ENCODE peak calls at places on chromosomes 4 and X, in ten cellular contexts. One of them, this sample, is unnamed.

GRCh38 chr4:55458164-55458563 is 62.4 kb downstream of the TMEM165 start:
- DNase-seq in H54: no peak
- DNase-seq in dorsolateral prefrontal cortex: no peak
- DNase-seq in SW480: no peak
- DNase-seq in posterior cingulate gyrus: no peak
- DNase-seq in GM04504: no peak
- DNase-seq in IMR-90: peak
- DNase-seq in RPMI8226: no peak
- DNase-seq in foreskin fibroblast: no peak
- DNase-seq in choroid plexus epithelial cell: peak
- DNase-seq in this sample: no peak

GRCh38 chrX:12579311-12579710 is 211.9 kb upstream of the PRPS2 start:
- DNase-seq in H54: no peak
- DNase-seq in dorsolateral prefrontal cortex: no peak
- DNase-seq in SW480: no peak
- DNase-seq in posterior cingulate gyrus: no peak
- DNase-seq in GM04504: no peak
- DNase-seq in IMR-90: no peak
- DNase-seq in RPMI8226: no peak
- DNase-seq in foreskin fibroblast: no peak
- DNase-seq in choroid plexus epithelial cell: no peak
- DNase-seq in this sample: no peak

GRCh38 chrX:72107320-72107719 is 24.4 kb downstream of the RTL5 start:
- DNase-seq in H54: no peak
- DNase-seq in dorsolateral prefrontal cortex: no peak
- DNase-seq in SW480: peak
- DNase-seq in posterior cingulate gyrus: no peak
- DNase-seq in GM04504: peak
- DNase-seq in IMR-90: peak
- DNase-seq in RPMI8226: no peak
- DNase-seq in foreskin fibroblast: peak
- DNase-seq in choroid plexus epithelial cell: peak
- DNase-seq in this sample: no peak

GRCh38 chr4:105496899-105497298 is 23.0 kb upstream of the PPA2 start:
- DNase-seq in H54: no peak
- DNase-seq in dorsolateral prefrontal cortex: no peak
- DNase-seq in SW480: no peak
- DNase-seq in posterior cingulate gyrus: no peak
- DNase-seq in GM04504: no peak
- DNase-seq in IMR-90: no peak
- DNase-seq in RPMI8226: no peak
- DNase-seq in foreskin fibroblast: no peak
- DNase-seq in choroid plexus epithelial cell: peak
- DNase-seq in this sample: no peak

GRCh38 chrX:146041741-146042140 is 224.1 kb downstream of the SLITRK2 start:
- DNase-seq in H54: no peak
- DNase-seq in dorsolateral prefrontal cortex: no peak
- DNase-seq in SW480: no peak
- DNase-seq in posterior cingulate gyrus: no peak
- DNase-seq in GM04504: no peak
- DNase-seq in IMR-90: no peak
- DNase-seq in RPMI8226: no peak
- DNase-seq in foreskin fibroblast: no peak
- DNase-seq in choroid plexus epithelial cell: no peak
- DNase-seq in this sample: no peak

GRCh38 chrX:48958635-48959094 is 1.3 kb upstream of the OTUD5 start:
- DNase-seq in H54: no peak
- DNase-seq in dorsolateral prefrontal cortex: no peak
- DNase-seq in SW480: peak
- DNase-seq in posterior cingulate gyrus: no peak
- DNase-seq in GM04504: peak
- DNase-seq in IMR-90: peak
- DNase-seq in RPMI8226: peak
- DNase-seq in foreskin fibroblast: peak
- DNase-seq in choroid plexus epithelial cell: peak
- DNase-seq in this sample: no peak

GRCh38 chr4:75696551-75696950 is 23.3 kb upstream of the G3BP2 start:
- DNase-seq in H54: no peak
- DNase-seq in dorsolateral prefrontal cortex: no peak
- DNase-seq in SW480: no peak
- DNase-seq in posterior cingulate gyrus: no peak
- DNase-seq in GM04504: no peak
- DNase-seq in IMR-90: no peak
- DNase-seq in RPMI8226: no peak
- DNase-seq in foreskin fibroblast: no peak
- DNase-seq in choroid plexus epithelial cell: no peak
- DNase-seq in this sample: no peak

GRCh38 chrX:40392599-40392998 is 188.2 kb upstream of the ATP6AP2 start:
- DNase-seq in H54: no peak
- DNase-seq in dorsolateral prefrontal cortex: no peak
- DNase-seq in SW480: no peak
- DNase-seq in posterior cingulate gyrus: no peak
- DNase-seq in GM04504: no peak
- DNase-seq in IMR-90: no peak
- DNase-seq in RPMI8226: no peak
- DNase-seq in foreskin fibroblast: no peak
- DNase-seq in choroid plexus epithelial cell: no peak
- DNase-seq in this sample: no peak

GRCh38 chr4:48033825-48034413 is 17.3 kb downstream of the NIPAL1 start:
- DNase-seq in H54: no peak
- DNase-seq in dorsolateral prefrontal cortex: no peak
- DNase-seq in SW480: peak
- DNase-seq in posterior cingulate gyrus: no peak
- DNase-seq in GM04504: no peak
- DNase-seq in IMR-90: peak
- DNase-seq in RPMI8226: peak
- DNase-seq in foreskin fibroblast: no peak
- DNase-seq in choroid plexus epithelial cell: peak
- DNase-seq in this sample: peak

GRCh38 chr4:25760518-25761157 is 102.2 kb downstream of the SEL1L3 start:
- DNase-seq in H54: no peak
- DNase-seq in dorsolateral prefrontal cortex: no peak
- DNase-seq in SW480: no peak
- DNase-seq in posterior cingulate gyrus: no peak
- DNase-seq in GM04504: no peak
- DNase-seq in IMR-90: peak
- DNase-seq in RPMI8226: no peak
- DNase-seq in foreskin fibroblast: peak
- DNase-seq in choroid plexus epithelial cell: peak
- DNase-seq in this sample: no peak

GRCh38 chr4:836781-837301 is 10.9 kb upstream of the CPLX1 start:
- DNase-seq in H54: no peak
- DNase-seq in dorsolateral prefrontal cortex: no peak
- DNase-seq in SW480: no peak
- DNase-seq in posterior cingulate gyrus: peak
- DNase-seq in GM04504: no peak
- DNase-seq in IMR-90: no peak
- DNase-seq in RPMI8226: no peak
- DNase-seq in foreskin fibroblast: no peak
- DNase-seq in choroid plexus epithelial cell: no peak
- DNase-seq in this sample: no peak

GRCh38 chrX:132390817-132391216 is 98.0 kb downstream of the MBNL3 start:
- DNase-seq in H54: no peak
- DNase-seq in dorsolateral prefrontal cortex: no peak
- DNase-seq in SW480: no peak
- DNase-seq in posterior cingulate gyrus: no peak
- DNase-seq in GM04504: no peak
- DNase-seq in IMR-90: no peak
- DNase-seq in RPMI8226: no peak
- DNase-seq in foreskin fibroblast: no peak
- DNase-seq in choroid plexus epithelial cell: no peak
- DNase-seq in this sample: no peak

GRCh38 chrX:36241397-36241796 is 321.9 kb downstream of the CFAP47 start:
- DNase-seq in H54: no peak
- DNase-seq in dorsolateral prefrontal cortex: no peak
- DNase-seq in SW480: no peak
- DNase-seq in posterior cingulate gyrus: no peak
- DNase-seq in GM04504: no peak
- DNase-seq in IMR-90: no peak
- DNase-seq in RPMI8226: no peak
- DNase-seq in foreskin fibroblast: no peak
- DNase-seq in choroid plexus epithelial cell: no peak
- DNase-seq in this sample: no peak

GRCh38 chrX:21645437-21646220 is 12.5 kb downstream of the KLHL34 start:
- DNase-seq in H54: no peak
- DNase-seq in dorsolateral prefrontal cortex: no peak
- DNase-seq in SW480: no peak
- DNase-seq in posterior cingulate gyrus: no peak
- DNase-seq in GM04504: no peak
- DNase-seq in IMR-90: no peak
- DNase-seq in RPMI8226: no peak
- DNase-seq in foreskin fibroblast: no peak
- DNase-seq in choroid plexus epithelial cell: no peak
- DNase-seq in this sample: peak

GRCh38 chr4:53706422-53707032 is 115.2 kb upstream of the LNX1 start:
- DNase-seq in H54: no peak
- DNase-seq in dorsolateral prefrontal cortex: no peak
- DNase-seq in SW480: peak
- DNase-seq in posterior cingulate gyrus: no peak
- DNase-seq in GM04504: no peak
- DNase-seq in IMR-90: peak
- DNase-seq in RPMI8226: peak
- DNase-seq in foreskin fibroblast: peak
- DNase-seq in choroid plexus epithelial cell: peak
- DNase-seq in this sample: peak

GRCh38 chrX:103608305-103608963 is 671 bp downstream of the TCEAL3 start:
- DNase-seq in H54: no peak
- DNase-seq in dorsolateral prefrontal cortex: peak
- DNase-seq in SW480: no peak
- DNase-seq in posterior cingulate gyrus: peak
- DNase-seq in GM04504: no peak
- DNase-seq in IMR-90: no peak
- DNase-seq in RPMI8226: no peak
- DNase-seq in foreskin fibroblast: no peak
- DNase-seq in choroid plexus epithelial cell: no peak
- DNase-seq in this sample: no peak

GRCh38 chr4:11313157-11313943 is 115.3 kb downstream of the HS3ST1 start:
- DNase-seq in H54: no peak
- DNase-seq in dorsolateral prefrontal cortex: no peak
- DNase-seq in SW480: no peak
- DNase-seq in posterior cingulate gyrus: no peak
- DNase-seq in GM04504: no peak
- DNase-seq in IMR-90: no peak
- DNase-seq in RPMI8226: no peak
- DNase-seq in foreskin fibroblast: no peak
- DNase-seq in choroid plexus epithelial cell: no peak
- DNase-seq in this sample: no peak

GRCh38 chr4:74228691-74229640 is 71.0 kb downstream of the MTHFD2L start:
- DNase-seq in H54: no peak
- DNase-seq in dorsolateral prefrontal cortex: peak
- DNase-seq in SW480: peak
- DNase-seq in posterior cingulate gyrus: no peak
- DNase-seq in GM04504: no peak
- DNase-seq in IMR-90: peak
- DNase-seq in RPMI8226: peak
- DNase-seq in foreskin fibroblast: peak
- DNase-seq in choroid plexus epithelial cell: peak
- DNase-seq in this sample: peak

GRCh38 chrX:1086444-1087409 is 125.7 kb downstream of the CRLF2 start:
- DNase-seq in H54: no peak
- DNase-seq in dorsolateral prefrontal cortex: no peak
- DNase-seq in SW480: peak
- DNase-seq in posterior cingulate gyrus: no peak
- DNase-seq in GM04504: peak
- DNase-seq in IMR-90: no peak
- DNase-seq in RPMI8226: no peak
- DNase-seq in foreskin fibroblast: no peak
- DNase-seq in choroid plexus epithelial cell: peak
- DNase-seq in this sample: peak

GRCh38 chrX:56764975-56765791 is 36.1 kb downstream of the NBDY start:
- DNase-seq in H54: no peak
- DNase-seq in dorsolateral prefrontal cortex: no peak
- DNase-seq in SW480: no peak
- DNase-seq in posterior cingulate gyrus: no peak
- DNase-seq in GM04504: no peak
- DNase-seq in IMR-90: no peak
- DNase-seq in RPMI8226: no peak
- DNase-seq in foreskin fibroblast: no peak
- DNase-seq in choroid plexus epithelial cell: no peak
- DNase-seq in this sample: no peak

GRCh38 chrX:29561417-29561816 is 653.9 kb upstream of the MAGEB2 start:
- DNase-seq in H54: no peak
- DNase-seq in dorsolateral prefrontal cortex: no peak
- DNase-seq in SW480: no peak
- DNase-seq in posterior cingulate gyrus: no peak
- DNase-seq in GM04504: no peak
- DNase-seq in IMR-90: peak
- DNase-seq in RPMI8226: no peak
- DNase-seq in foreskin fibroblast: no peak
- DNase-seq in choroid plexus epithelial cell: peak
- DNase-seq in this sample: peak

GRCh38 chrX:148609766-148610698 is 109.6 kb downstream of the AFF2 start:
- DNase-seq in H54: no peak
- DNase-seq in dorsolateral prefrontal cortex: no peak
- DNase-seq in SW480: peak
- DNase-seq in posterior cingulate gyrus: no peak
- DNase-seq in GM04504: no peak
- DNase-seq in IMR-90: no peak
- DNase-seq in RPMI8226: no peak
- DNase-seq in foreskin fibroblast: no peak
- DNase-seq in choroid plexus epithelial cell: no peak
- DNase-seq in this sample: no peak

GRCh38 chr4:188484256-188484655 is 345.0 kb downstream of the TRIML1 start:
- DNase-seq in H54: no peak
- DNase-seq in dorsolateral prefrontal cortex: no peak
- DNase-seq in SW480: no peak
- DNase-seq in posterior cingulate gyrus: no peak
- DNase-seq in GM04504: no peak
- DNase-seq in IMR-90: no peak
- DNase-seq in RPMI8226: no peak
- DNase-seq in foreskin fibroblast: no peak
- DNase-seq in choroid plexus epithelial cell: no peak
- DNase-seq in this sample: no peak

GRCh38 chr4:56234098-56234497 is 153.2 kb downstream of the AASDH start:
- DNase-seq in H54: no peak
- DNase-seq in dorsolateral prefrontal cortex: no peak
- DNase-seq in SW480: no peak
- DNase-seq in posterior cingulate gyrus: no peak
- DNase-seq in GM04504: no peak
- DNase-seq in IMR-90: no peak
- DNase-seq in RPMI8226: no peak
- DNase-seq in foreskin fibroblast: no peak
- DNase-seq in choroid plexus epithelial cell: no peak
- DNase-seq in this sample: no peak

GRCh38 chrX:69961365-69962072 is 88.2 kb downstream of the AWAT2 start:
- DNase-seq in H54: no peak
- DNase-seq in dorsolateral prefrontal cortex: no peak
- DNase-seq in SW480: no peak
- DNase-seq in posterior cingulate gyrus: no peak
- DNase-seq in GM04504: no peak
- DNase-seq in IMR-90: peak
- DNase-seq in RPMI8226: no peak
- DNase-seq in foreskin fibroblast: no peak
- DNase-seq in choroid plexus epithelial cell: peak
- DNase-seq in this sample: no peak

GRCh38 chrX:47201545-47201944 is 7.9 kb downstream of the UBA1 start:
- DNase-seq in H54: no peak
- DNase-seq in dorsolateral prefrontal cortex: no peak
- DNase-seq in SW480: no peak
- DNase-seq in posterior cingulate gyrus: no peak
- DNase-seq in GM04504: no peak
- DNase-seq in IMR-90: no peak
- DNase-seq in RPMI8226: no peak
- DNase-seq in foreskin fibroblast: no peak
- DNase-seq in choroid plexus epithelial cell: no peak
- DNase-seq in this sample: no peak

GRCh38 chr4:118587116-118587869 is 97.9 kb upstream of the METTL14 start:
- DNase-seq in H54: no peak
- DNase-seq in dorsolateral prefrontal cortex: no peak
- DNase-seq in SW480: no peak
- DNase-seq in posterior cingulate gyrus: no peak
- DNase-seq in GM04504: no peak
- DNase-seq in IMR-90: no peak
- DNase-seq in RPMI8226: no peak
- DNase-seq in foreskin fibroblast: no peak
- DNase-seq in choroid plexus epithelial cell: no peak
- DNase-seq in this sample: no peak

GRCh38 chr4:71322425-71322824 is 16.4 kb upstream of the SLC4A4 start:
- DNase-seq in H54: no peak
- DNase-seq in dorsolateral prefrontal cortex: no peak
- DNase-seq in SW480: no peak
- DNase-seq in posterior cingulate gyrus: no peak
- DNase-seq in GM04504: no peak
- DNase-seq in IMR-90: peak
- DNase-seq in RPMI8226: no peak
- DNase-seq in foreskin fibroblast: no peak
- DNase-seq in choroid plexus epithelial cell: no peak
- DNase-seq in this sample: no peak